ENCODE peak calls at places on chromosomes 3 and 15, in seven cellular contexts. One of them, this sample, is unnamed. For H3K36me3, the result is how much of the 10 kb centered on the place peaks cover.

GRCh38 chr3:41742127-41742526 is 219.8 kb downstream of the ULK4 start:
- DNase-seq in ascending aorta: no peak
- DNase-seq in left ventricle myocardium inferior: no peak
- DNase-seq in breast epithelium: no peak
- DNase-seq in psoas muscle: no peak
- DNase-seq in brain microvascular endothelial cell: no peak
- DNase-seq in tibial artery: no peak
- DNase-seq in this sample: no peak

GRCh38 chr3:194160158-194160557 is 24.2 kb downstream of the HES1 start:
- DNase-seq in left ventricle myocardium inferior: no peak
- DNase-seq in breast epithelium: no peak
- DNase-seq in psoas muscle: no peak
- DNase-seq in brain microvascular endothelial cell: no peak
- DNase-seq in ascending aorta: no peak
- DNase-seq in tibial artery: no peak
- DNase-seq in this sample: no peak

GRCh38 chr15:77633134-77633912 is 611 bp upstream of the LINGO1 start:
- DNase-seq in left ventricle myocardium inferior: peak
- DNase-seq in breast epithelium: peak
- DNase-seq in ascending aorta: peak
- DNase-seq in brain microvascular endothelial cell: peak
- DNase-seq in psoas muscle: peak
- DNase-seq in tibial artery: peak
- DNase-seq in this sample: peak

GRCh38 chr15:73240864-73241499 is 127.8 kb downstream of the HCN4 start:
- DNase-seq in ascending aorta: peak
- DNase-seq in breast epithelium: peak
- DNase-seq in left ventricle myocardium inferior: peak
- DNase-seq in tibial artery: no peak
- DNase-seq in brain microvascular endothelial cell: peak
- DNase-seq in psoas muscle: peak
- DNase-seq in this sample: no peak

GRCh38 chr3:183613366-183614293 is 21.8 kb upstream of the KLHL24 start:
- DNase-seq in brain microvascular endothelial cell: no peak
- DNase-seq in breast epithelium: no peak
- DNase-seq in psoas muscle: no peak
- DNase-seq in ascending aorta: no peak
- DNase-seq in tibial artery: no peak
- DNase-seq in left ventricle myocardium inferior: no peak
- DNase-seq in this sample: no peak

GRCh38 chr3:66499881-66500574 is 794 bp downstream of the LRIG1 start:
- DNase-seq in psoas muscle: peak
- DNase-seq in ascending aorta: peak
- DNase-seq in tibial artery: peak
- DNase-seq in left ventricle myocardium inferior: peak
- DNase-seq in brain microvascular endothelial cell: no peak
- DNase-seq in breast epithelium: no peak
- DNase-seq in this sample: no peak

GRCh38 chr3:4751057-4752051 is 227.9 kb upstream of the BHLHE40 start:
- DNase-seq in left ventricle myocardium inferior: no peak
- DNase-seq in breast epithelium: no peak
- DNase-seq in psoas muscle: no peak
- DNase-seq in brain microvascular endothelial cell: peak
- DNase-seq in ascending aorta: peak
- DNase-seq in tibial artery: no peak
- DNase-seq in this sample: peak

GRCh38 chr3:133457465-133458067 is 57.7 kb downstream of the BFSP2 start:
- DNase-seq in ascending aorta: no peak
- DNase-seq in psoas muscle: no peak
- DNase-seq in breast epithelium: no peak
- DNase-seq in left ventricle myocardium inferior: no peak
- DNase-seq in brain microvascular endothelial cell: no peak
- DNase-seq in tibial artery: no peak
- DNase-seq in this sample: no peak

GRCh38 chr15:85607842-85608241 is 186.9 kb downstream of the KLHL25 start:
- DNase-seq in psoas muscle: no peak
- DNase-seq in tibial artery: no peak
- DNase-seq in ascending aorta: peak
- DNase-seq in breast epithelium: peak
- DNase-seq in brain microvascular endothelial cell: peak
- DNase-seq in left ventricle myocardium inferior: no peak
- DNase-seq in this sample: peak

GRCh38 chr15:68299436-68299835 is 21.9 kb downstream of the FEM1B start:
- DNase-seq in ascending aorta: no peak
- DNase-seq in tibial artery: peak
- DNase-seq in psoas muscle: no peak
- DNase-seq in left ventricle myocardium inferior: no peak
- DNase-seq in breast epithelium: peak
- DNase-seq in brain microvascular endothelial cell: no peak
- DNase-seq in this sample: no peak

GRCh38 chr3:197586181-197586580 is 30.4 kb upstream of the BDH1 start:
- DNase-seq in left ventricle myocardium inferior: no peak
- DNase-seq in brain microvascular endothelial cell: no peak
- DNase-seq in psoas muscle: no peak
- DNase-seq in ascending aorta: no peak
- DNase-seq in breast epithelium: no peak
- DNase-seq in tibial artery: no peak
- DNase-seq in this sample: no peak

GRCh38 chr15:101542306-101543025 is 53.0 kb upstream of the PCSK6 start:
- DNase-seq in ascending aorta: peak
- DNase-seq in left ventricle myocardium inferior: no peak
- DNase-seq in brain microvascular endothelial cell: no peak
- DNase-seq in breast epithelium: no peak
- DNase-seq in tibial artery: no peak
- DNase-seq in psoas muscle: no peak
- DNase-seq in this sample: no peak

GRCh38 chr15:41585140-41586047 is 26.4 kb downstream of the TYRO3 start:
- DNase-seq in tibial artery: no peak
- DNase-seq in brain microvascular endothelial cell: peak
- DNase-seq in ascending aorta: peak
- DNase-seq in psoas muscle: peak
- DNase-seq in breast epithelium: peak
- DNase-seq in left ventricle myocardium inferior: peak
- DNase-seq in this sample: no peak

GRCh38 chr15:27361418-27361817 is 390.4 kb downstream of the GABRG3 start:
- DNase-seq in psoas muscle: no peak
- DNase-seq in breast epithelium: no peak
- DNase-seq in ascending aorta: no peak
- DNase-seq in tibial artery: no peak
- DNase-seq in brain microvascular endothelial cell: no peak
- DNase-seq in left ventricle myocardium inferior: no peak
- DNase-seq in this sample: no peak

GRCh38 chr3:194165619-194166018 is 29.7 kb downstream of the HES1 start:
- DNase-seq in breast epithelium: no peak
- DNase-seq in ascending aorta: no peak
- DNase-seq in psoas muscle: no peak
- DNase-seq in brain microvascular endothelial cell: no peak
- DNase-seq in left ventricle myocardium inferior: no peak
- DNase-seq in tibial artery: no peak
- DNase-seq in this sample: no peak

GRCh38 chr3:48275292-48276027 is 34.6 kb downstream of the ZNF589 start:
- DNase-seq in ascending aorta: no peak
- DNase-seq in left ventricle myocardium inferior: no peak
- DNase-seq in psoas muscle: no peak
- DNase-seq in brain microvascular endothelial cell: no peak
- DNase-seq in breast epithelium: no peak
- DNase-seq in tibial artery: no peak
- DNase-seq in this sample: peak

GRCh38 chr3:150303776-150304175 is 104.3 kb upstream of the TSC22D2 start:
- DNase-seq in brain microvascular endothelial cell: no peak
- DNase-seq in ascending aorta: no peak
- DNase-seq in tibial artery: no peak
- DNase-seq in psoas muscle: no peak
- DNase-seq in breast epithelium: no peak
- DNase-seq in left ventricle myocardium inferior: no peak
- DNase-seq in this sample: no peak
- TF ChIP-seq CTCF in brain microvascular endothelial cell: peak
- TF ChIP-seq CTCF in ascending aorta: no peak
- TF ChIP-seq CTCF in tibial artery: no peak
- TF ChIP-seq CTCF in psoas muscle: no peak
- TF ChIP-seq CTCF in breast epithelium: no peak
- TF ChIP-seq CTCF in left ventricle myocardium inferior: peak
- TF ChIP-seq CTCF in this sample: peak

GRCh38 chr3:64444619-64445317 is 219.5 kb upstream of the PRICKLE2 start:
- DNase-seq in tibial artery: no peak
- DNase-seq in psoas muscle: no peak
- DNase-seq in ascending aorta: no peak
- DNase-seq in brain microvascular endothelial cell: no peak
- DNase-seq in breast epithelium: no peak
- DNase-seq in left ventricle myocardium inferior: no peak
- DNase-seq in this sample: no peak
- H3K4me3 ChIP-seq in tibial artery: peak
- H3K4me3 ChIP-seq in psoas muscle: peak
- H3K4me3 ChIP-seq in ascending aorta: peak
- H3K4me3 ChIP-seq in brain microvascular endothelial cell: peak
- H3K4me3 ChIP-seq in breast epithelium: peak
- H3K4me3 ChIP-seq in left ventricle myocardium inferior: peak
- H3K4me3 ChIP-seq in this sample: peak

GRCh38 chr3:152314677-152315353 is 46.1 kb downstream of the MBNL1 start:
- DNase-seq in breast epithelium: no peak
- DNase-seq in left ventricle myocardium inferior: no peak
- DNase-seq in tibial artery: no peak
- DNase-seq in psoas muscle: no peak
- DNase-seq in ascending aorta: no peak
- DNase-seq in brain microvascular endothelial cell: no peak
- DNase-seq in this sample: no peak
- H3K36me3 ChIP-seq in breast epithelium: under half
- H3K36me3 ChIP-seq in left ventricle myocardium inferior: under half
- H3K36me3 ChIP-seq in tibial artery: under half
- H3K36me3 ChIP-seq in psoas muscle: under half
- H3K36me3 ChIP-seq in ascending aorta: under half
- H3K36me3 ChIP-seq in brain microvascular endothelial cell: under half
- H3K36me3 ChIP-seq in this sample: under half

GRCh38 chr15:66388057-66388363 is 1.3 kb downstream of the MAP2K1 start:
- DNase-seq in tibial artery: no peak
- DNase-seq in breast epithelium: no peak
- DNase-seq in psoas muscle: no peak
- DNase-seq in ascending aorta: no peak
- DNase-seq in left ventricle myocardium inferior: no peak
- DNase-seq in brain microvascular endothelial cell: no peak
- DNase-seq in this sample: no peak
- TF ChIP-seq CTCF in tibial artery: no peak
- TF ChIP-seq CTCF in breast epithelium: no peak
- TF ChIP-seq CTCF in psoas muscle: no peak
- TF ChIP-seq CTCF in ascending aorta: no peak
- TF ChIP-seq CTCF in left ventricle myocardium inferior: no peak
- TF ChIP-seq CTCF in brain microvascular endothelial cell: no peak
- TF ChIP-seq CTCF in this sample: no peak

DNA sequence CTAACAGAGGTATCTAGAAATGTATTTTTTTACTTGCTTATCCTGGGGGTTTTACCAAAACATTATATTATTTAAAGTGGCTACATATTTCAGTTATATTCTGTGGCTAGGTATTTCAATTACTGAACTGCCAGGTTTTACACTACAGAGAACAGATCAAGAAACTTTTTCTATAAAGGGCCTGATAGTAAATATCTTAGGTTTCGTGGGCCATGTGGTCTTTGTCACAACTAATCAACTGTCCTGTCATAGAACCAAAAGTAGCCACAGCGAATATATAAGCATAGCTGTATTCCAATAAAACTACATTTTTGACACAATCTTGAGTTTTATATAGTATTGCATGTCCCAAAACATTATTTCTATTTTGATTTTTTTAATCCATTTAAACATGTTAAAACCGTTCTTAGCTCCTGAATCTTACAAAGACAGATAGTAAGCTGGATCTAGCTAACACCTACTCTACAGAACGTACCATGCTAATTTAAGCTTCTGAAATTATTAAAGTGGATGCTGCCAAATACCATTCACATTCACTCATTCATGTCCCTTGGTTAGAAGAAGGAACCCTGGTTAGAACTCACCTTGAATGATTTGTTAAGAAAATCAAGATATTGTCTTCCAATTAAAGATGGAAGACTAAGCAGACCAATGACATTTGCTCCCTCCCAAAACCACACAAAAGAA is 118.2 kb upstream of the TGFBR2 start:
- DNase-seq in brain microvascular endothelial cell: no peak
- DNase-seq in ascending aorta: no peak
- DNase-seq in tibial artery: no peak
- DNase-seq in psoas muscle: no peak
- DNase-seq in breast epithelium: no peak
- DNase-seq in left ventricle myocardium inferior: no peak
- DNase-seq in this sample: no peak
- H3K4me3 ChIP-seq in brain microvascular endothelial cell: no peak
- H3K4me3 ChIP-seq in ascending aorta: no peak
- H3K4me3 ChIP-seq in tibial artery: no peak
- H3K4me3 ChIP-seq in psoas muscle: no peak
- H3K4me3 ChIP-seq in breast epithelium: no peak
- H3K4me3 ChIP-seq in left ventricle myocardium inferior: no peak
- H3K4me3 ChIP-seq in this sample: no peak

GRCh38 chr3:196496183-196496582 is 7.4 kb downstream of the RNF168 start:
- DNase-seq in breast epithelium: no peak
- DNase-seq in ascending aorta: no peak
- DNase-seq in tibial artery: no peak
- DNase-seq in brain microvascular endothelial cell: no peak
- DNase-seq in psoas muscle: no peak
- DNase-seq in left ventricle myocardium inferior: no peak
- DNase-seq in this sample: no peak
- H3K36me3 ChIP-seq in breast epithelium: under half
- H3K36me3 ChIP-seq in ascending aorta: under half
- H3K36me3 ChIP-seq in tibial artery: under half
- H3K36me3 ChIP-seq in brain microvascular endothelial cell: under half
- H3K36me3 ChIP-seq in psoas muscle: under half
- H3K36me3 ChIP-seq in left ventricle myocardium inferior: under half
- H3K36me3 ChIP-seq in this sample: under half

GRCh38 chr15:88487176-88487795 is 19.8 kb downstream of the MRPS11 start:
- DNase-seq in left ventricle myocardium inferior: no peak
- DNase-seq in psoas muscle: no peak
- DNase-seq in breast epithelium: no peak
- DNase-seq in ascending aorta: no peak
- DNase-seq in tibial artery: no peak
- DNase-seq in brain microvascular endothelial cell: no peak
- DNase-seq in this sample: no peak
- TF ChIP-seq CTCF in left ventricle myocardium inferior: no peak
- TF ChIP-seq CTCF in psoas muscle: no peak
- TF ChIP-seq CTCF in breast epithelium: no peak
- TF ChIP-seq CTCF in ascending aorta: no peak
- TF ChIP-seq CTCF in tibial artery: no peak
- TF ChIP-seq CTCF in brain microvascular endothelial cell: peak
- TF ChIP-seq CTCF in this sample: no peak

This sample was measured in kidney epithelial cell.